ENCODE peak calls at places on chromosomes 13 and 19, in four cellular contexts. One of them, this sample, is unnamed.

GRCh38 chr19:33616857-33617256 is 4.9 kb upstream of the CHST8 start:
- DNase-seq in activated CD4-positive, alpha-beta T cell treated with anti-CD3 and anti-CD28 coated beads, Interleukin-2, amount 10 ng/mL, durations not matched to agents 7 days and 5 days: no peak
- DNase-seq in NCI-H774: no peak
- DNase-seq in aorta: no peak
- DNase-seq in this sample: no peak

GRCh38 chr13:28031220-28031903 is 42.9 kb upstream of the URAD start:
- DNase-seq in activated CD4-positive, alpha-beta T cell treated with anti-CD3 and anti-CD28 coated beads, Interleukin-2, amount 10 ng/mL, durations not matched to agents 7 days and 5 days: no peak
- DNase-seq in aorta: peak
- DNase-seq in NCI-H774: no peak
- DNase-seq in this sample: no peak

GRCh38 chr13:113616991-113617749 is 32.6 kb downstream of the TFDP1 start:
- DNase-seq in NCI-H774: peak
- DNase-seq in aorta: peak
- DNase-seq in activated CD4-positive, alpha-beta T cell treated with anti-CD3 and anti-CD28 coated beads, Interleukin-2, amount 10 ng/mL, durations not matched to agents 7 days and 5 days: no peak
- DNase-seq in this sample: peak

GRCh38 chr19:3055741-3056453 is 6.4 kb downstream of the TLE5 start:
- DNase-seq in NCI-H774: no peak
- DNase-seq in aorta: peak
- DNase-seq in activated CD4-positive, alpha-beta T cell treated with anti-CD3 and anti-CD28 coated beads, Interleukin-2, amount 10 ng/mL, durations not matched to agents 7 days and 5 days: no peak
- DNase-seq in this sample: no peak

GRCh38 chr13:79825959-79826358 is 345.0 kb downstream of the NDFIP2 start:
- DNase-seq in NCI-H774: no peak
- DNase-seq in activated CD4-positive, alpha-beta T cell treated with anti-CD3 and anti-CD28 coated beads, Interleukin-2, amount 10 ng/mL, durations not matched to agents 7 days and 5 days: no peak
- DNase-seq in aorta: no peak
- DNase-seq in this sample: no peak

GRCh38 chr19:18157465-18158063 is 4.6 kb downstream of the PIK3R2 start:
- DNase-seq in NCI-H774: peak
- DNase-seq in aorta: no peak
- DNase-seq in activated CD4-positive, alpha-beta T cell treated with anti-CD3 and anti-CD28 coated beads, Interleukin-2, amount 10 ng/mL, durations not matched to agents 7 days and 5 days: no peak
- DNase-seq in this sample: peak

GRCh38 chr13:44879452-44880058 is 109.7 kb downstream of the NUFIP1 start:
- DNase-seq in NCI-H774: no peak
- DNase-seq in activated CD4-positive, alpha-beta T cell treated with anti-CD3 and anti-CD28 coated beads, Interleukin-2, amount 10 ng/mL, durations not matched to agents 7 days and 5 days: peak
- DNase-seq in aorta: no peak
- DNase-seq in this sample: peak

GRCh38 chr19:46378268-46378667 is 31.4 kb downstream of the PPP5C start:
- DNase-seq in activated CD4-positive, alpha-beta T cell treated with anti-CD3 and anti-CD28 coated beads, Interleukin-2, amount 10 ng/mL, durations not matched to agents 7 days and 5 days: no peak
- DNase-seq in aorta: no peak
- DNase-seq in NCI-H774: peak
- DNase-seq in this sample: no peak

GRCh38 chr19:48999481-49000325 is 6.0 kb downstream of the RUVBL2 start:
- DNase-seq in aorta: peak
- DNase-seq in NCI-H774: no peak
- DNase-seq in activated CD4-positive, alpha-beta T cell treated with anti-CD3 and anti-CD28 coated beads, Interleukin-2, amount 10 ng/mL, durations not matched to agents 7 days and 5 days: peak
- DNase-seq in this sample: peak

GRCh38 chr19:55460670-55461258 is 678 bp downstream of the ISOC2 start:
- DNase-seq in NCI-H774: peak
- DNase-seq in activated CD4-positive, alpha-beta T cell treated with anti-CD3 and anti-CD28 coated beads, Interleukin-2, amount 10 ng/mL, durations not matched to agents 7 days and 5 days: peak
- DNase-seq in aorta: peak
- DNase-seq in this sample: peak

GRCh38 chr13:105327727-105328126 is 1207.7 kb downstream of the EFNB2 start:
- DNase-seq in activated CD4-positive, alpha-beta T cell treated with anti-CD3 and anti-CD28 coated beads, Interleukin-2, amount 10 ng/mL, durations not matched to agents 7 days and 5 days: no peak
- DNase-seq in aorta: no peak
- DNase-seq in NCI-H774: peak
- DNase-seq in this sample: no peak

GRCh38 chr19:1449467-1450442 is at the start of gene APC2:
- DNase-seq in activated CD4-positive, alpha-beta T cell treated with anti-CD3 and anti-CD28 coated beads, Interleukin-2, amount 10 ng/mL, durations not matched to agents 7 days and 5 days: peak
- DNase-seq in aorta: no peak
- DNase-seq in NCI-H774: peak
- DNase-seq in this sample: peak

GRCh38 chr13:39577833-39578232 is 25.2 kb downstream of the LHFPL6 start:
- DNase-seq in NCI-H774: no peak
- DNase-seq in aorta: no peak
- DNase-seq in activated CD4-positive, alpha-beta T cell treated with anti-CD3 and anti-CD28 coated beads, Interleukin-2, amount 10 ng/mL, durations not matched to agents 7 days and 5 days: no peak
- DNase-seq in this sample: no peak

GRCh38 chr19:12527034-12527836 is 24.0 kb downstream of the ZNF564 start:
- DNase-seq in activated CD4-positive, alpha-beta T cell treated with anti-CD3 and anti-CD28 coated beads, Interleukin-2, amount 10 ng/mL, durations not matched to agents 7 days and 5 days: no peak
- DNase-seq in aorta: no peak
- DNase-seq in NCI-H774: no peak
- DNase-seq in this sample: no peak

This sample was measured in HAP-1.